ENCODE peak calls at places on chromosomes 4 and X, in nine cellular contexts. One of them, this sample, is unnamed.

GRCh38 chrX:67546496-67547423 is 2.9 kb downstream of the AR start:
- DNase-seq in Caco-2: no peak
- DNase-seq in cardiac fibroblast: no peak
- DNase-seq in CD4-positive, alpha-beta T cell: no peak
- DNase-seq in NB4: no peak
- DNase-seq in body of pancreas: no peak
- DNase-seq in astrocyte: no peak
- DNase-seq in GM23338: peak
- DNase-seq in astrocyte of the spinal cord: no peak
- DNase-seq in this sample: no peak

GRCh38 chr4:75671802-75672421 is 1.3 kb downstream of the G3BP2 start:
- DNase-seq in cardiac fibroblast: peak
- DNase-seq in CD4-positive, alpha-beta T cell: no peak
- DNase-seq in astrocyte of the spinal cord: peak
- DNase-seq in body of pancreas: no peak
- DNase-seq in Caco-2: no peak
- DNase-seq in GM23338: no peak
- DNase-seq in NB4: no peak
- DNase-seq in astrocyte: no peak
- DNase-seq in this sample: no peak

GRCh38 chr4:110475881-110476818 is at the start of gene ENPEP:
- DNase-seq in cardiac fibroblast: no peak
- DNase-seq in body of pancreas: peak
- DNase-seq in GM23338: peak
- DNase-seq in Caco-2: no peak
- DNase-seq in astrocyte: no peak
- DNase-seq in NB4: no peak
- DNase-seq in astrocyte of the spinal cord: peak
- DNase-seq in CD4-positive, alpha-beta T cell: no peak
- DNase-seq in this sample: no peak

GRCh38 chrX:124981420-124981819 is 338.3 kb upstream of the TEX13C start:
- DNase-seq in body of pancreas: no peak
- DNase-seq in cardiac fibroblast: no peak
- DNase-seq in Caco-2: no peak
- DNase-seq in astrocyte of the spinal cord: no peak
- DNase-seq in GM23338: no peak
- DNase-seq in CD4-positive, alpha-beta T cell: no peak
- DNase-seq in astrocyte: no peak
- DNase-seq in NB4: no peak
- DNase-seq in this sample: no peak

GRCh38 chr4:177128306-177128705 is 181.4 kb upstream of the NEIL3 start:
- DNase-seq in astrocyte of the spinal cord: peak
- DNase-seq in body of pancreas: no peak
- DNase-seq in astrocyte: peak
- DNase-seq in CD4-positive, alpha-beta T cell: no peak
- DNase-seq in NB4: no peak
- DNase-seq in Caco-2: no peak
- DNase-seq in GM23338: no peak
- DNase-seq in cardiac fibroblast: peak
- DNase-seq in this sample: no peak

GRCh38 chr4:8736083-8736825 is 135.4 kb downstream of the HMX1 start:
- DNase-seq in cardiac fibroblast: no peak
- DNase-seq in Caco-2: no peak
- DNase-seq in NB4: no peak
- DNase-seq in astrocyte of the spinal cord: no peak
- DNase-seq in astrocyte: no peak
- DNase-seq in GM23338: no peak
- DNase-seq in body of pancreas: no peak
- DNase-seq in CD4-positive, alpha-beta T cell: no peak
- DNase-seq in this sample: no peak

GRCh38 chrX:120549483-120550452 is 11.0 kb downstream of the CUL4B start:
- DNase-seq in Caco-2: peak
- DNase-seq in astrocyte: peak
- DNase-seq in body of pancreas: no peak
- DNase-seq in GM23338: no peak
- DNase-seq in CD4-positive, alpha-beta T cell: no peak
- DNase-seq in astrocyte of the spinal cord: peak
- DNase-seq in NB4: peak
- DNase-seq in cardiac fibroblast: peak
- DNase-seq in this sample: peak

GRCh38 chrX:77160301-77160700 is 286.9 kb upstream of the FGF16 start:
- DNase-seq in Caco-2: no peak
- DNase-seq in cardiac fibroblast: peak
- DNase-seq in astrocyte of the spinal cord: no peak
- DNase-seq in body of pancreas: no peak
- DNase-seq in CD4-positive, alpha-beta T cell: no peak
- DNase-seq in NB4: peak
- DNase-seq in astrocyte: no peak
- DNase-seq in GM23338: peak
- DNase-seq in this sample: no peak

GRCh38 chrX:105872921-105873320 is 50.6 kb downstream of the NRK start:
- DNase-seq in CD4-positive, alpha-beta T cell: no peak
- DNase-seq in astrocyte of the spinal cord: peak
- DNase-seq in cardiac fibroblast: peak
- DNase-seq in Caco-2: no peak
- DNase-seq in astrocyte: no peak
- DNase-seq in GM23338: no peak
- DNase-seq in NB4: peak
- DNase-seq in body of pancreas: no peak
- DNase-seq in this sample: no peak

GRCh38 chr4:89572224-89572858 is 264.6 kb downstream of the SNCA start:
- DNase-seq in astrocyte: peak
- DNase-seq in GM23338: peak
- DNase-seq in astrocyte of the spinal cord: peak
- DNase-seq in NB4: no peak
- DNase-seq in CD4-positive, alpha-beta T cell: no peak
- DNase-seq in body of pancreas: no peak
- DNase-seq in cardiac fibroblast: no peak
- DNase-seq in Caco-2: no peak
- DNase-seq in this sample: peak

GRCh38 chr4:62414563-62414962 is 1214.4 kb downstream of the ADGRL3 start:
- DNase-seq in cardiac fibroblast: no peak
- DNase-seq in Caco-2: no peak
- DNase-seq in body of pancreas: no peak
- DNase-seq in NB4: no peak
- DNase-seq in CD4-positive, alpha-beta T cell: no peak
- DNase-seq in astrocyte: no peak
- DNase-seq in GM23338: no peak
- DNase-seq in astrocyte of the spinal cord: no peak
- DNase-seq in this sample: no peak

DNA sequence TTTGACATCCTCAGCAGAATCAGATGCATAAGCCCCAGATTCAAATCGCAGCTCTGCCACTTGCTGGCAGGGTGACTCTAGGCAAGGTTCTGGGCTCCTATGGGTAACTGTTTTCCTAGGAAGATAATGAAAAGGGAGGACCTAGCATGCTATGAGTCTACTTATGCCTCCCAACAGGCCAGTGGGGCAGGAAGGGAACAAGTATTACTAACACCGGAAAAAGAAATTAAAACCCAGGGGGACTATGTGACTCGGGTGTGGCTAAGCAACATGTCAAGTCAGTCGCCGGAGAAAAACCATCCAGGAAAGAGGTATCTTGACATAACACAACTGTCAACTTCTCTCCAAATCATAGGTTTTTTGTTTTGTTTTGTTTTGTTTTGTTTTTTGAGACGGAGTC is 45.6 kb upstream of the RBPJ start:
- DNase-seq in astrocyte: no peak
- DNase-seq in CD4-positive, alpha-beta T cell: no peak
- DNase-seq in Caco-2: no peak
- DNase-seq in cardiac fibroblast: peak
- DNase-seq in body of pancreas: no peak
- DNase-seq in GM23338: no peak
- DNase-seq in NB4: peak
- DNase-seq in astrocyte of the spinal cord: no peak
- DNase-seq in this sample: no peak
- TF ChIP-seq CTCF in astrocyte: no peak
- TF ChIP-seq CTCF in CD4-positive, alpha-beta T cell: no peak
- TF ChIP-seq CTCF in Caco-2: no peak
- TF ChIP-seq CTCF in cardiac fibroblast: no peak
- TF ChIP-seq CTCF in body of pancreas: no peak
- TF ChIP-seq CTCF in GM23338: no peak
- TF ChIP-seq CTCF in NB4: no peak
- TF ChIP-seq CTCF in astrocyte of the spinal cord: no peak
- TF ChIP-seq CTCF in this sample: no peak

GRCh38 chrX:54894159-54894558 is 26.5 kb upstream of the TRO start:
- DNase-seq in astrocyte: no peak
- DNase-seq in Caco-2: no peak
- DNase-seq in cardiac fibroblast: no peak
- DNase-seq in body of pancreas: no peak
- DNase-seq in astrocyte of the spinal cord: no peak
- DNase-seq in GM23338: no peak
- DNase-seq in NB4: no peak
- DNase-seq in CD4-positive, alpha-beta T cell: no peak
- DNase-seq in this sample: no peak

GRCh38 chrX:54885740-54886139 is 34.9 kb upstream of the TRO start:
- DNase-seq in GM23338: no peak
- DNase-seq in body of pancreas: no peak
- DNase-seq in NB4: no peak
- DNase-seq in astrocyte of the spinal cord: no peak
- DNase-seq in astrocyte: no peak
- DNase-seq in CD4-positive, alpha-beta T cell: no peak
- DNase-seq in Caco-2: no peak
- DNase-seq in cardiac fibroblast: no peak
- DNase-seq in this sample: no peak

DNA sequence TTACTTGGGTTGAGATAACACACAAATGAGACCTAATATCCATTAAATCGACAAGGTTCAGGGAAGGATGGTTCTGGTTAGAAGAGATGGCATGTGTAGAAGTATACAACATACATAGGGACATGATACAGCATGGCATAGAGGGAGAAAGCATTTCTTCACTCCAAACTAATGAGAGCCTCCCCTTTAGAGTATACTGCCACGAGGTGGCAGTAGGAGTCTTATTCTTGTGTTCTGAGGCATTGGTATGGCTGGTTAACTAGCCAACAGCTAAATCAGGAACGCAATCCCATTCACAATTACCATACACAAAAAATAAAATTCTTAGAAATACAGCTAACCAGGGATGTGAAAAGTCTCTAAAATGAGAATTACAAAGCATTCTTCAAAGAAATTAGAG is 29.1 kb upstream of the TRO start:
- DNase-seq in GM23338: peak
- DNase-seq in astrocyte of the spinal cord: peak
- DNase-seq in NB4: peak
- DNase-seq in astrocyte: peak
- DNase-seq in Caco-2: peak
- DNase-seq in cardiac fibroblast: peak
- DNase-seq in CD4-positive, alpha-beta T cell: no peak
- DNase-seq in body of pancreas: peak
- DNase-seq in this sample: no peak
- TF ChIP-seq CTCF in GM23338: peak
- TF ChIP-seq CTCF in astrocyte of the spinal cord: peak
- TF ChIP-seq CTCF in NB4: peak
- TF ChIP-seq CTCF in astrocyte: peak
- TF ChIP-seq CTCF in Caco-2: peak
- TF ChIP-seq CTCF in cardiac fibroblast: peak
- TF ChIP-seq CTCF in CD4-positive, alpha-beta T cell: peak
- TF ChIP-seq CTCF in body of pancreas: peak
- TF ChIP-seq CTCF in this sample: peak

GRCh38 chr4:107379054-107379869 is 340.8 kb downstream of the PAPSS1 start:
- DNase-seq in Caco-2: no peak
- DNase-seq in NB4: no peak
- DNase-seq in cardiac fibroblast: peak
- DNase-seq in astrocyte of the spinal cord: peak
- DNase-seq in CD4-positive, alpha-beta T cell: no peak
- DNase-seq in astrocyte: peak
- DNase-seq in body of pancreas: no peak
- DNase-seq in GM23338: peak
- DNase-seq in this sample: peak
- TF ChIP-seq CTCF in Caco-2: no peak
- TF ChIP-seq CTCF in NB4: no peak
- TF ChIP-seq CTCF in cardiac fibroblast: no peak
- TF ChIP-seq CTCF in astrocyte of the spinal cord: peak
- TF ChIP-seq CTCF in CD4-positive, alpha-beta T cell: no peak
- TF ChIP-seq CTCF in astrocyte: no peak
- TF ChIP-seq CTCF in body of pancreas: no peak
- TF ChIP-seq CTCF in GM23338: no peak
- TF ChIP-seq CTCF in this sample: no peak

DNA sequence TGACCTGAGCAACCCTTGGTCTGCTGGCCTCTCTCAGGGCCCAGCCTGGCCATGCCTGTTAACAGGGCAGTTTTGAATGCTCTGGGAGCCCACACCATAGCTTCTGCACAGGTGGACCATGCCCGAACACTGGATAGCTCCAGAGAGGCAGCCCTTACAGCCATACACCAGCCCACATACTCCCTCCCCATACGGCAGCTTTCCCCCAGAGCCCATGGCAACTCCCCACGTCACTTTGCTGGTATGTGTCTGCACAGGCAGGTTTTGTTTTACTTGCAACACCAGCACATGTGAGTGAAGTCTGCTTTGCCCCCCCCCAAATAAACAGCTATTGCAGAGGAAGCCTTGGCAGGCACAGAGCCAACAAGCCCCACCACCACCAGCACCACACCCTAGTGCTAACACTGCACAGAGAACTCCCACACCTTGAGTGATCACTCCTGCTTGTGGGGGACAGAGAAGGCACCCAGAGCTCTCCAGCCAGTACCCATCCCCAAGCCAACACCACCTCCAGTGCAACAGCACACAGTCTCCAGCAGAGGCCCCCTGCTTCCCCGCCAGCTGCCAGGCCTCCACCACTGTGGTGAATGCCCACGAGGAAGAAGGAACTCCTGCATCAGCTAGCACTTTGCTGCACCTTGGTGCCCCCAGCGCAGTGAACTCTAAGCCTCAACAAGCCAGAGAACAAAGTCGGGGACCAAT is 87.3 kb downstream of the STPG2 start:
- DNase-seq in astrocyte of the spinal cord: no peak
- DNase-seq in astrocyte: no peak
- DNase-seq in Caco-2: no peak
- DNase-seq in cardiac fibroblast: no peak
- DNase-seq in CD4-positive, alpha-beta T cell: no peak
- DNase-seq in NB4: peak
- DNase-seq in GM23338: peak
- DNase-seq in body of pancreas: no peak
- DNase-seq in this sample: no peak
- TF ChIP-seq CTCF in astrocyte of the spinal cord: no peak
- TF ChIP-seq CTCF in astrocyte: no peak
- TF ChIP-seq CTCF in Caco-2: no peak
- TF ChIP-seq CTCF in cardiac fibroblast: no peak
- TF ChIP-seq CTCF in CD4-positive, alpha-beta T cell: no peak
- TF ChIP-seq CTCF in NB4: no peak
- TF ChIP-seq CTCF in GM23338: peak
- TF ChIP-seq CTCF in body of pancreas: no peak
- TF ChIP-seq CTCF in this sample: no peak

GRCh38 chr4:122305853-122306252 is 73.0 kb upstream of the ADAD1 start:
- DNase-seq in NB4: no peak
- DNase-seq in GM23338: no peak
- DNase-seq in cardiac fibroblast: no peak
- DNase-seq in body of pancreas: no peak
- DNase-seq in astrocyte: no peak
- DNase-seq in astrocyte of the spinal cord: no peak
- DNase-seq in CD4-positive, alpha-beta T cell: no peak
- DNase-seq in Caco-2: no peak
- DNase-seq in this sample: no peak

DNA sequence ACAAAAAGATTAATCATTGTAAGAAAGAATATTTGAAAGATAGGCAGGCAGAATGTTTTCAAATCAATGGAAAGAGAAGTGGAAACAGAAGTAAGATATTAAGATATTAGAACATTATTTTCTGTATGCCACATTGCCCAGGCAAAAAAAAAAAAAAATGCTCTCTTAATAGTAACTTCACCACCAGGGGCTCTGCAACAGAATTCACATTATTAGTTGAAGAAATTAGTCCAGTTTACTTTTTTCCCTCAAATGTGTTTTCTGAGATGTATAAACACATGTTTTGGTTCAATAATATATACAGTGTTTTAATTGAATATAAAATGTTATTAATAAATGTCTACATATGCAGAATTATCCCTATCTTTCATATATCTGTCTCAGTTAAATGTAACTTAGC is 78.0 kb upstream of the ADAD1 start:
- DNase-seq in cardiac fibroblast: peak
- DNase-seq in CD4-positive, alpha-beta T cell: no peak
- DNase-seq in NB4: no peak
- DNase-seq in Caco-2: no peak
- DNase-seq in astrocyte: no peak
- DNase-seq in GM23338: no peak
- DNase-seq in body of pancreas: no peak
- DNase-seq in astrocyte of the spinal cord: no peak
- DNase-seq in this sample: no peak
- TF ChIP-seq CTCF in cardiac fibroblast: peak
- TF ChIP-seq CTCF in CD4-positive, alpha-beta T cell: no peak
- TF ChIP-seq CTCF in NB4: no peak
- TF ChIP-seq CTCF in Caco-2: peak
- TF ChIP-seq CTCF in astrocyte: peak
- TF ChIP-seq CTCF in GM23338: no peak
- TF ChIP-seq CTCF in body of pancreas: no peak
- TF ChIP-seq CTCF in astrocyte of the spinal cord: no peak
- TF ChIP-seq CTCF in this sample: peak

This sample was measured in retinal pigment epithelial cell.